ENCODE peak calls at places on chromosomes 3 and 15, in seven cellular contexts. One of them, this sample, is unnamed.

GRCh38 chr15:92037446-92037845 is 183.9 kb downstream of the SLCO3A1 start:
- DNase-seq in endothelial cell of umbilical vein: no peak
- DNase-seq in K562: no peak
- DNase-seq in neuronal stem cell: no peak
- DNase-seq in neural progenitor cell: no peak
- DNase-seq in fibroblast of lung: no peak
- DNase-seq in GM23338: no peak
- DNase-seq in this sample: no peak

GRCh38 chr3:26921054-26921453 is 298.5 kb downstream of the LRRC3B start:
- DNase-seq in neural progenitor cell: no peak
- DNase-seq in neuronal stem cell: peak; percentile 2
- DNase-seq in fibroblast of lung: no peak
- DNase-seq in endothelial cell of umbilical vein: no peak
- DNase-seq in K562: no peak
- DNase-seq in GM23338: no peak
- DNase-seq in this sample: no peak

GRCh38 chr15:71547066-71547465 is 263.3 kb upstream of the NR2E3 start:
- DNase-seq in K562: no peak
- DNase-seq in fibroblast of lung: no peak
- DNase-seq in neuronal stem cell: no peak
- DNase-seq in GM23338: peak; percentile 32
- DNase-seq in neural progenitor cell: peak; percentile 43
- DNase-seq in endothelial cell of umbilical vein: no peak
- DNase-seq in this sample: no peak

GRCh38 chr15:67895237-67895636 is 55.4 kb upstream of the RNU6-1 start:
- DNase-seq in GM23338: no peak
- DNase-seq in neuronal stem cell: no peak
- DNase-seq in fibroblast of lung: no peak
- DNase-seq in K562: no peak
- DNase-seq in neural progenitor cell: no peak
- DNase-seq in endothelial cell of umbilical vein: no peak
- DNase-seq in this sample: no peak

GRCh38 chr3:153273767-153274443 is 111.9 kb downstream of the RAP2B start:
- DNase-seq in fibroblast of lung: peak; percentile 59
- DNase-seq in neural progenitor cell: no peak
- DNase-seq in neuronal stem cell: no peak
- DNase-seq in GM23338: no peak
- DNase-seq in K562: no peak
- DNase-seq in endothelial cell of umbilical vein: no peak
- DNase-seq in this sample: no peak

GRCh38 chr3:45553469-45553974 is 41.0 kb upstream of the LIMD1 start:
- DNase-seq in neural progenitor cell: no peak
- DNase-seq in neuronal stem cell: no peak
- DNase-seq in GM23338: no peak
- DNase-seq in endothelial cell of umbilical vein: peak; percentile 45
- DNase-seq in K562: peak; percentile 47
- DNase-seq in fibroblast of lung: peak; percentile 81
- DNase-seq in this sample: no peak

GRCh38 chr3:11932636-11933035 is 71.6 kb upstream of the SYN2 start:
- DNase-seq in K562: no peak
- DNase-seq in endothelial cell of umbilical vein: no peak
- DNase-seq in GM23338: no peak
- DNase-seq in neuronal stem cell: no peak
- DNase-seq in fibroblast of lung: no peak
- DNase-seq in neural progenitor cell: no peak
- DNase-seq in this sample: no peak

GRCh38 chr15:100601158-100601557 is 826 bp downstream of the LINS1 start:
- DNase-seq in neural progenitor cell: peak; percentile 8
- DNase-seq in neuronal stem cell: no peak
- DNase-seq in K562: peak; percentile 62
- DNase-seq in endothelial cell of umbilical vein: peak; percentile 57
- DNase-seq in GM23338: peak; percentile 21
- DNase-seq in fibroblast of lung: no peak
- DNase-seq in this sample: peak; percentile 74

GRCh38 chr3:185744997-185745843 is 79.6 kb downstream of the IGF2BP2 start:
- DNase-seq in neural progenitor cell: no peak
- DNase-seq in neuronal stem cell: no peak
- DNase-seq in endothelial cell of umbilical vein: peak; percentile 81
- DNase-seq in fibroblast of lung: peak; percentile 51
- DNase-seq in K562: no peak
- DNase-seq in GM23338: no peak
- DNase-seq in this sample: no peak

GRCh38 chr3:170355738-170356595 is 1.5 kb upstream of the SKIL start:
- DNase-seq in K562: peak; percentile 72
- DNase-seq in neural progenitor cell: peak; percentile 60
- DNase-seq in neuronal stem cell: peak; percentile 4
- DNase-seq in fibroblast of lung: peak; percentile 54
- DNase-seq in GM23338: peak; percentile 62
- DNase-seq in endothelial cell of umbilical vein: peak; percentile 86
- DNase-seq in this sample: no peak

GRCh38 chr15:101781927-101782326 is 21.4 kb upstream of the OR4F6 start:
- DNase-seq in fibroblast of lung: no peak
- DNase-seq in GM23338: peak; percentile 70
- DNase-seq in K562: peak; percentile 43
- DNase-seq in neural progenitor cell: peak; percentile 36
- DNase-seq in endothelial cell of umbilical vein: no peak
- DNase-seq in neuronal stem cell: no peak
- DNase-seq in this sample: peak; percentile 63
- H2AFZ ChIP-seq in fibroblast of lung: no peak overlapping the region
- H2AFZ ChIP-seq in GM23338: no peak overlapping the region
- H2AFZ ChIP-seq in K562: no peak overlapping the region
- H2AFZ ChIP-seq in neural progenitor cell: no peak overlapping the region
- H2AFZ ChIP-seq in endothelial cell of umbilical vein: no peak overlapping the region
- H2AFZ ChIP-seq in neuronal stem cell: no peak overlapping the region
- H2AFZ ChIP-seq in this sample: no peak overlapping the region

GRCh38 chr3:123130079-123130726 is 63.4 kb downstream of the PDIA5 start:
- DNase-seq in K562: no peak
- DNase-seq in neuronal stem cell: no peak
- DNase-seq in endothelial cell of umbilical vein: no peak
- DNase-seq in fibroblast of lung: no peak
- DNase-seq in GM23338: no peak
- DNase-seq in neural progenitor cell: no peak
- DNase-seq in this sample: no peak
- H3K4me3 ChIP-seq in K562: no peak overlapping the region
- H3K4me3 ChIP-seq in neuronal stem cell: no peak overlapping the region
- H3K4me3 ChIP-seq in endothelial cell of umbilical vein: no peak overlapping the region
- H3K4me3 ChIP-seq in fibroblast of lung: no peak overlapping the region
- H3K4me3 ChIP-seq in GM23338: no peak overlapping the region
- H3K4me3 ChIP-seq in neural progenitor cell: no peak overlapping the region
- H3K4me3 ChIP-seq in this sample: no peak overlapping the region

DNA sequence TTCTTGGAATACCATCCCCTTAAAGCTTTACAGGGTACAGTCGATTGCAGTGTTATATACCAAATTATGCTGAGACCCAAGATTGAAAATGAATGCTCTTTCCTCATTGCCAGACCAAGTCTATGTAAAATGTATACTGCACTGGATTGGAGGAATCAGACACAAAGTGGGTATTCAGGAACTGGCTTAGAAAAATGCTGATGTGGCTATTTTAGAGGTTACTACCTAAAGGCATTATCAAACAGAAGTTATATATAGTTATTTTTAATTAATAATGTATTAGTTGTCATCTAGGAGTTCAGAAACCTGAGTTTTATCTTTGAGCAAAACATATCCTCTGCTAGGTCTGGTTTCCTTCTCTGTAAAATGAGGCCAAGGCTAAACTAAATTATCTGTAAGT is 3.6 kb upstream of the SPG21 start:
- DNase-seq in GM23338: no peak
- DNase-seq in K562: no peak
- DNase-seq in fibroblast of lung: no peak
- DNase-seq in neuronal stem cell: no peak
- DNase-seq in neural progenitor cell: no peak
- DNase-seq in endothelial cell of umbilical vein: no peak
- DNase-seq in this sample: no peak
- H2AFZ ChIP-seq in GM23338: no peak overlapping the region
- H2AFZ ChIP-seq in K562: peak overlapping the region; percentile 38
- H2AFZ ChIP-seq in fibroblast of lung: peak overlapping the region; percentile 37
- H2AFZ ChIP-seq in neuronal stem cell: no peak overlapping the region
- H2AFZ ChIP-seq in neural progenitor cell: no peak overlapping the region
- H2AFZ ChIP-seq in endothelial cell of umbilical vein: no peak overlapping the region
- H2AFZ ChIP-seq in this sample: no peak overlapping the region

GRCh38 chr3:14602006-14602803 is 49.4 kb upstream of the CCDC174 start:
- DNase-seq in GM23338: peak; percentile 87
- DNase-seq in neural progenitor cell: peak; percentile 76
- DNase-seq in fibroblast of lung: no peak
- DNase-seq in endothelial cell of umbilical vein: no peak
- DNase-seq in neuronal stem cell: no peak
- DNase-seq in K562: peak; percentile 12
- DNase-seq in this sample: no peak

GRCh38 chr3:14601692-14602005 is 49.9 kb upstream of the CCDC174 start:
- DNase-seq in GM23338: peak; percentile 83
- DNase-seq in neuronal stem cell: no peak
- DNase-seq in fibroblast of lung: no peak
- DNase-seq in endothelial cell of umbilical vein: no peak
- DNase-seq in K562: no peak
- DNase-seq in neural progenitor cell: no peak
- DNase-seq in this sample: no peak

GRCh38 chr3:14599488-14599887 is 52.1 kb upstream of the CCDC174 start:
- DNase-seq in neural progenitor cell: no peak
- DNase-seq in fibroblast of lung: no peak
- DNase-seq in K562: no peak
- DNase-seq in neuronal stem cell: no peak
- DNase-seq in endothelial cell of umbilical vein: no peak
- DNase-seq in GM23338: no peak
- DNase-seq in this sample: no peak

GRCh38 chr3:14600075-14600474 is 51.5 kb upstream of the CCDC174 start:
- DNase-seq in K562: no peak
- DNase-seq in neural progenitor cell: no peak
- DNase-seq in neuronal stem cell: no peak
- DNase-seq in fibroblast of lung: no peak
- DNase-seq in GM23338: no peak
- DNase-seq in endothelial cell of umbilical vein: no peak
- DNase-seq in this sample: no peak

GRCh38 chr3:14600856-14601610 is 50.5 kb upstream of the CCDC174 start:
- DNase-seq in neural progenitor cell: no peak
- DNase-seq in neuronal stem cell: no peak
- DNase-seq in K562: no peak
- DNase-seq in fibroblast of lung: no peak
- DNase-seq in GM23338: peak; percentile 58
- DNase-seq in endothelial cell of umbilical vein: no peak
- DNase-seq in this sample: no peak
- H3K4me3 ChIP-seq in neural progenitor cell: no peak overlapping the region
- H3K4me3 ChIP-seq in neuronal stem cell: no peak overlapping the region
- H3K4me3 ChIP-seq in K562: no peak overlapping the region
- H3K4me3 ChIP-seq in fibroblast of lung: no peak overlapping the region
- H3K4me3 ChIP-seq in GM23338: peak overlapping the region; percentile 78
- H3K4me3 ChIP-seq in endothelial cell of umbilical vein: no peak overlapping the region
- H3K4me3 ChIP-seq in this sample: no peak overlapping the region

GRCh38 chr3:8800016-8800415 is 30.6 kb upstream of the OXTR start:
- DNase-seq in neural progenitor cell: no peak
- DNase-seq in GM23338: no peak
- DNase-seq in neuronal stem cell: no peak
- DNase-seq in fibroblast of lung: no peak
- DNase-seq in endothelial cell of umbilical vein: no peak
- DNase-seq in K562: no peak
- DNase-seq in this sample: no peak

GRCh38 chr3:8805774-8806173 is 36.4 kb upstream of the OXTR start:
- DNase-seq in neural progenitor cell: no peak
- DNase-seq in endothelial cell of umbilical vein: no peak
- DNase-seq in fibroblast of lung: no peak
- DNase-seq in GM23338: no peak
- DNase-seq in neuronal stem cell: no peak
- DNase-seq in K562: no peak
- DNase-seq in this sample: no peak

DNA sequence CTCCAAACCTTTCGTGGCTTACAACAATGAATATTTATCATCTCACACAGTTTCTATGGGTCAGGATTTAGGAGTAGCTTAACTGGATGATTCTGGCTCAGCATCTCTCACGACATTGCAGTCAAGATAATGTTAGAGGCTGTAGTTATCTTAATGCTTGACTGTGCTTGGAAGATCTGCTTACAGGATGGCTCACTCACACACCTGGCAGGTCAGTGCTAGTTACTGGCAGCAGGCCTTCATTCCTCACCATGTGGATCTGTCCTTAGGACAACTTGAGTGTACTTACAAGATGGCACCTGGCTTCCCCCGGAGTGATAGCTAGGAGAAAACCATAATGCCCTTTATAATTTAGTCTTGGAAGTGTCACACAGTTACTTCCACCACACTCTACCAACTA is 32.8 kb upstream of the OXTR start:
- DNase-seq in fibroblast of lung: no peak
- DNase-seq in endothelial cell of umbilical vein: no peak
- DNase-seq in neuronal stem cell: no peak
- DNase-seq in neural progenitor cell: no peak
- DNase-seq in K562: no peak
- DNase-seq in GM23338: no peak
- DNase-seq in this sample: no peak
- H2AFZ ChIP-seq in fibroblast of lung: no peak overlapping the region
- H2AFZ ChIP-seq in endothelial cell of umbilical vein: no peak overlapping the region
- H2AFZ ChIP-seq in neuronal stem cell: no peak overlapping the region
- H2AFZ ChIP-seq in neural progenitor cell: no peak overlapping the region
- H2AFZ ChIP-seq in K562: no peak overlapping the region
- H2AFZ ChIP-seq in GM23338: no peak overlapping the region
- H2AFZ ChIP-seq in this sample: no peak overlapping the region

GRCh38 chr3:110246796-110247369 is 824.7 kb upstream of the NECTIN3 start:
- DNase-seq in endothelial cell of umbilical vein: no peak
- DNase-seq in neuronal stem cell: no peak
- DNase-seq in GM23338: no peak
- DNase-seq in fibroblast of lung: no peak
- DNase-seq in neural progenitor cell: no peak
- DNase-seq in K562: no peak
- DNase-seq in this sample: no peak
- H3K4me3 ChIP-seq in endothelial cell of umbilical vein: no peak overlapping the region
- H3K4me3 ChIP-seq in neuronal stem cell: no peak overlapping the region
- H3K4me3 ChIP-seq in GM23338: no peak overlapping the region
- H3K4me3 ChIP-seq in fibroblast of lung: no peak overlapping the region
- H3K4me3 ChIP-seq in neural progenitor cell: no peak overlapping the region
- H3K4me3 ChIP-seq in K562: no peak overlapping the region
- H3K4me3 ChIP-seq in this sample: no peak overlapping the region

This sample was measured in Karpas-422.